ENCODE peak calls at places on chromosomes 12 and 14, in eight cellular contexts. One of them, this sample, is unnamed.

GRCh38 chr14:69101331-69101826 is 51.5 kb downstream of the DCAF5 start:
- DNase-seq in CD8-positive, alpha-beta memory T cell: no peak
- DNase-seq in Calu3: peak; percentile 48
- DNase-seq in amniotic epithelial cell: peak; percentile 96
- DNase-seq in IMR-90: peak; percentile 91
- DNase-seq in NCI-H1092 treated with DMSO at 0.1 percent for 48 hours: no peak
- DNase-seq in stimulated activated CD4-positive, alpha-beta T cell treated with anti-CD3 and anti-CD28 coated beads, Interleukin-2, amount 100 ng/mL, for 48 hours: no peak
- DNase-seq in SHP77: no peak
- DNase-seq in this sample: no peak

GRCh38 chr12:113056631-113057488 is at the start of gene DTX1:
- DNase-seq in CD8-positive, alpha-beta memory T cell: no peak
- DNase-seq in Calu3: no peak
- DNase-seq in amniotic epithelial cell: no peak
- DNase-seq in IMR-90: no peak
- DNase-seq in NCI-H1092 treated with DMSO at 0.1 percent for 48 hours: peak; percentile 56
- DNase-seq in stimulated activated CD4-positive, alpha-beta T cell treated with anti-CD3 and anti-CD28 coated beads, Interleukin-2, amount 100 ng/mL, for 48 hours: peak; percentile 21
- DNase-seq in SHP77: no peak
- DNase-seq in this sample: peak; percentile 19

GRCh38 chr14:23104591-23105347 is at the start of gene CIROP:
- DNase-seq in CD8-positive, alpha-beta memory T cell: no peak
- DNase-seq in Calu3: no peak
- DNase-seq in amniotic epithelial cell: no peak
- DNase-seq in IMR-90: peak; percentile 22
- DNase-seq in NCI-H1092 treated with DMSO at 0.1 percent for 48 hours: no peak
- DNase-seq in stimulated activated CD4-positive, alpha-beta T cell treated with anti-CD3 and anti-CD28 coated beads, Interleukin-2, amount 100 ng/mL, for 48 hours: no peak
- DNase-seq in SHP77: no peak
- DNase-seq in this sample: no peak

GRCh38 chr14:75379246-75379929 is 48.4 kb upstream of the JDP2 start:
- DNase-seq in CD8-positive, alpha-beta memory T cell: no peak
- DNase-seq in Calu3: no peak
- DNase-seq in amniotic epithelial cell: no peak
- DNase-seq in IMR-90: no peak
- DNase-seq in NCI-H1092 treated with DMSO at 0.1 percent for 48 hours: no peak
- DNase-seq in stimulated activated CD4-positive, alpha-beta T cell treated with anti-CD3 and anti-CD28 coated beads, Interleukin-2, amount 100 ng/mL, for 48 hours: no peak
- DNase-seq in SHP77: no peak
- DNase-seq in this sample: no peak

GRCh38 chr14:96384053-96384452 is 7.9 kb upstream of the AK7 start:
- DNase-seq in CD8-positive, alpha-beta memory T cell: no peak
- DNase-seq in Calu3: no peak
- DNase-seq in amniotic epithelial cell: no peak
- DNase-seq in IMR-90: no peak
- DNase-seq in NCI-H1092 treated with DMSO at 0.1 percent for 48 hours: no peak
- DNase-seq in stimulated activated CD4-positive, alpha-beta T cell treated with anti-CD3 and anti-CD28 coated beads, Interleukin-2, amount 100 ng/mL, for 48 hours: no peak
- DNase-seq in SHP77: no peak
- DNase-seq in this sample: no peak

GRCh38 chr12:40226652-40227051 is 1.9 kb downstream of the LRRK2 start:
- DNase-seq in CD8-positive, alpha-beta memory T cell: no peak
- DNase-seq in Calu3: no peak
- DNase-seq in amniotic epithelial cell: peak; percentile 79
- DNase-seq in IMR-90: peak; percentile 73
- DNase-seq in NCI-H1092 treated with DMSO at 0.1 percent for 48 hours: no peak
- DNase-seq in stimulated activated CD4-positive, alpha-beta T cell treated with anti-CD3 and anti-CD28 coated beads, Interleukin-2, amount 100 ng/mL, for 48 hours: no peak
- DNase-seq in SHP77: no peak
- DNase-seq in this sample: no peak

GRCh38 chr14:90017371-90017770 is 44.4 kb upstream of the KCNK13 start:
- DNase-seq in CD8-positive, alpha-beta memory T cell: no peak
- DNase-seq in Calu3: no peak
- DNase-seq in amniotic epithelial cell: peak; percentile 15
- DNase-seq in IMR-90: peak; percentile 44
- DNase-seq in NCI-H1092 treated with DMSO at 0.1 percent for 48 hours: no peak
- DNase-seq in stimulated activated CD4-positive, alpha-beta T cell treated with anti-CD3 and anti-CD28 coated beads, Interleukin-2, amount 100 ng/mL, for 48 hours: no peak
- DNase-seq in SHP77: no peak
- DNase-seq in this sample: no peak

GRCh38 chr14:105862581-105863239 is 336.3 kb downstream of the TMEM121 start:
- DNase-seq in CD8-positive, alpha-beta memory T cell: peak; percentile 0
- DNase-seq in Calu3: no peak
- DNase-seq in amniotic epithelial cell: no peak
- DNase-seq in IMR-90: no peak
- DNase-seq in NCI-H1092 treated with DMSO at 0.1 percent for 48 hours: no peak
- DNase-seq in stimulated activated CD4-positive, alpha-beta T cell treated with anti-CD3 and anti-CD28 coated beads, Interleukin-2, amount 100 ng/mL, for 48 hours: no peak
- DNase-seq in SHP77: no peak
- DNase-seq in this sample: no peak

This sample was measured in activated gamma-delta T cell treated with Interleukin-2 at 50 U/mL for 16 hours.